ENCODE peak calls at places on chromosomes 2 and 18, in nine cellular contexts. E is fibroblast of lung; Q is stimulated activated CD4-positive, alpha-beta T cell treated with anti-CD3 and anti-CD28 coated beads, TNF-alpha, amount 100 ng/mL, for 4 hours; S is HEK293T; V is EL; C is DMS53; B is HS-5; D is AG04450; O is T-helper 1 cell. N is an unnamed sample.

GRCh38 chr2:62604336-62604735 is 98.3 kb upstream of the TMEM17 start:
- DNase-seq in C (peak), D (no peak), E (no peak), Q (no peak), V (no peak), B (peak), S (no peak), O (no peak), N (no peak)

GRCh38 chr18:51011709-51012108 is 18.3 kb upstream of the SMAD4 start:
- DNase-seq in O (no peak), E (no peak), B (no peak), V (no peak), C (no peak), D (no peak), Q (no peak), S (no peak), N (no peak)

GRCh38 chr18:12086677-12087482 is 6.8 kb upstream of the ANKRD62 start:
- DNase-seq in D (no peak), Q (no peak), E (no peak), C (no peak), B (no peak), O (no peak), S (no peak), V (no peak), N (no peak)

GRCh38 chr18:37471619-37472018 is 94.0 kb downstream of the CELF4 start:
- DNase-seq in Q (no peak), S (no peak), O (no peak), C (no peak), V (no peak), B (no peak), E (no peak), D (no peak), N (no peak)

GRCh38 chr18:63882333-63883141 is 5.0 kb upstream of the SERPINB2 start:
- DNase-seq in V (peak), S (no peak), O (no peak), E (peak), C (no peak), B (peak), D (peak), Q (no peak), N (no peak)

GRCh38 chr2:72862239-72862988 is 24.8 kb upstream of the SPR start:
- DNase-seq in C (peak), S (peak), Q (peak), V (peak), D (peak), E (peak), O (peak), B (peak), N (peak)

GRCh38 chr2:239194731-239195317 is 206.0 kb downstream of the HDAC4 start:
- DNase-seq in E (no peak), S (no peak), O (no peak), V (no peak), B (no peak), D (no peak), Q (no peak), C (no peak), N (no peak)

GRCh38 chr2:186590538-186591441 is 934 bp downstream of the ITGAV start:
- DNase-seq in C (peak), V (peak), Q (no peak), E (peak), B (peak), O (no peak), S (peak), D (no peak), N (peak)

GRCh38 chr2:17311104-17311619 is 207.1 kb downstream of the RAD51AP2 start:
- DNase-seq in D (no peak), S (no peak), E (no peak), B (no peak), O (no peak), V (no peak), Q (no peak), C (no peak), N (no peak)

GRCh38 chr18:67771271-67771670 is 254.8 kb upstream of the DSEL start:
- DNase-seq in E (peak), S (no peak), V (peak), D (no peak), Q (no peak), C (peak), B (peak), O (no peak), N (no peak)

N was measured in K562.